ENCODE peak calls at places on chromosomes 16 and 17, in seven cellular contexts. One of them, this sample, is unnamed.

GRCh38 chr16:86321491-86321890 is 188.8 kb upstream of the FOXF1 start:
- DNase-seq in adipocyte: no peak
- DNase-seq in aorta: peak; percentile 58
- DNase-seq in lung: no peak
- DNase-seq in mammary epithelial cell: no peak
- DNase-seq in psoas muscle: no peak
- DNase-seq in AG04450: no peak
- DNase-seq in this sample: no peak

GRCh38 chr17:34246436-34246835 is 8.6 kb upstream of the CCL2 start:
- DNase-seq in adipocyte: no peak
- DNase-seq in aorta: no peak
- DNase-seq in lung: no peak
- DNase-seq in mammary epithelial cell: no peak
- DNase-seq in psoas muscle: no peak
- DNase-seq in AG04450: no peak
- DNase-seq in this sample: no peak

GRCh38 chr16:11497329-11497805 is 89.4 kb downstream of the LITAF start:
- DNase-seq in adipocyte: peak; percentile 91
- DNase-seq in aorta: peak; percentile 98
- DNase-seq in lung: peak; percentile 83
- DNase-seq in mammary epithelial cell: peak; percentile 96
- DNase-seq in psoas muscle: peak; percentile 96
- DNase-seq in AG04450: no peak
- DNase-seq in this sample: peak; percentile 86

GRCh38 chr16:81008151-81008789 is 1.3 kb downstream of the CENPN start:
- DNase-seq in adipocyte: no peak
- DNase-seq in aorta: no peak
- DNase-seq in lung: no peak
- DNase-seq in mammary epithelial cell: no peak
- DNase-seq in psoas muscle: no peak
- DNase-seq in AG04450: no peak
- DNase-seq in this sample: no peak

GRCh38 chr16:79658301-79659001 is 57.9 kb upstream of the MAF start:
- DNase-seq in adipocyte: peak; percentile 16
- DNase-seq in aorta: no peak
- DNase-seq in lung: no peak
- DNase-seq in mammary epithelial cell: peak; percentile 97
- DNase-seq in psoas muscle: no peak
- DNase-seq in AG04450: peak; percentile 26
- DNase-seq in this sample: no peak

GRCh38 chr16:4653981-4654380 is 29.4 kb downstream of the MGRN1 start:
- DNase-seq in adipocyte: no peak
- DNase-seq in aorta: no peak
- DNase-seq in lung: peak; percentile 91
- DNase-seq in mammary epithelial cell: no peak
- DNase-seq in psoas muscle: no peak
- DNase-seq in AG04450: no peak
- DNase-seq in this sample: no peak

GRCh38 chr17:38719284-38719942 is 10.7 kb upstream of the CISD3 start:
- DNase-seq in adipocyte: no peak
- DNase-seq in aorta: no peak
- DNase-seq in lung: no peak
- DNase-seq in mammary epithelial cell: no peak
- DNase-seq in psoas muscle: no peak
- DNase-seq in AG04450: no peak
- DNase-seq in this sample: peak; percentile 89

GRCh38 chr17:1077536-1078061 is 80.7 kb downstream of the TIMM22 start:
- DNase-seq in adipocyte: no peak
- DNase-seq in aorta: peak; percentile 26
- DNase-seq in lung: no peak
- DNase-seq in mammary epithelial cell: no peak
- DNase-seq in psoas muscle: peak; percentile 38
- DNase-seq in AG04450: no peak
- DNase-seq in this sample: no peak

GRCh38 chr16:85621698-85622433 is 8.7 kb downstream of the GSE1 start:
- DNase-seq in adipocyte: no peak
- DNase-seq in aorta: no peak
- DNase-seq in lung: no peak
- DNase-seq in mammary epithelial cell: no peak
- DNase-seq in psoas muscle: no peak
- DNase-seq in AG04450: no peak
- DNase-seq in this sample: no peak

GRCh38 chr17:78127240-78127887 is 1.2 kb downstream of the TMC6 start:
- DNase-seq in adipocyte: no peak
- DNase-seq in aorta: peak; percentile 82
- DNase-seq in lung: peak; percentile 75
- DNase-seq in mammary epithelial cell: no peak
- DNase-seq in psoas muscle: peak; percentile 82
- DNase-seq in AG04450: no peak
- DNase-seq in this sample: peak; percentile 77

GRCh38 chr17:48998557-48999440 is 1.6 kb downstream of the IGF2BP1 start:
- DNase-seq in adipocyte: peak; percentile 64
- DNase-seq in aorta: no peak
- DNase-seq in lung: no peak
- DNase-seq in mammary epithelial cell: no peak
- DNase-seq in psoas muscle: no peak
- DNase-seq in AG04450: no peak
- DNase-seq in this sample: no peak

GRCh38 chr17:82795615-82796014 is 43.8 kb downstream of the TBCD start:
- DNase-seq in adipocyte: no peak
- DNase-seq in aorta: peak; percentile 70
- DNase-seq in lung: peak; percentile 57
- DNase-seq in mammary epithelial cell: no peak
- DNase-seq in psoas muscle: no peak
- DNase-seq in AG04450: no peak
- DNase-seq in this sample: no peak

GRCh38 chr17:57913576-57914273 is 41.5 kb downstream of the CUEDC1 start:
- DNase-seq in adipocyte: no peak
- DNase-seq in aorta: no peak
- DNase-seq in lung: no peak
- DNase-seq in mammary epithelial cell: no peak
- DNase-seq in psoas muscle: no peak
- DNase-seq in AG04450: no peak
- DNase-seq in this sample: no peak

GRCh38 chr17:33667052-33667509 is 374.0 kb upstream of the ASIC2 start:
- DNase-seq in adipocyte: no peak
- DNase-seq in aorta: no peak
- DNase-seq in lung: no peak
- DNase-seq in mammary epithelial cell: no peak
- DNase-seq in psoas muscle: no peak
- DNase-seq in AG04450: no peak
- DNase-seq in this sample: no peak

GRCh38 chr16:1674306-1674705 is 3.8 kb upstream of the JPT2 start:
- DNase-seq in adipocyte: no peak
- DNase-seq in aorta: no peak
- DNase-seq in lung: no peak
- DNase-seq in mammary epithelial cell: no peak
- DNase-seq in psoas muscle: no peak
- DNase-seq in AG04450: no peak
- DNase-seq in this sample: no peak

GRCh38 chr17:77873518-77874302 is 84.8 kb upstream of the TNRC6C start:
- DNase-seq in adipocyte: no peak
- DNase-seq in aorta: peak; percentile 54
- DNase-seq in lung: no peak
- DNase-seq in mammary epithelial cell: no peak
- DNase-seq in psoas muscle: no peak
- DNase-seq in AG04450: no peak
- DNase-seq in this sample: no peak

GRCh38 chr16:24975428-24975889 is 39.7 kb downstream of the ARHGAP17 start:
- DNase-seq in adipocyte: peak; percentile 65
- DNase-seq in aorta: no peak
- DNase-seq in lung: no peak
- DNase-seq in mammary epithelial cell: peak; percentile 70
- DNase-seq in psoas muscle: no peak
- DNase-seq in AG04450: no peak
- DNase-seq in this sample: no peak

GRCh38 chr16:68656771-68657170 is 11.7 kb downstream of the CDH3 start:
- DNase-seq in adipocyte: no peak
- DNase-seq in aorta: no peak
- DNase-seq in lung: no peak
- DNase-seq in mammary epithelial cell: no peak
- DNase-seq in psoas muscle: no peak
- DNase-seq in AG04450: no peak
- DNase-seq in this sample: peak; percentile 43

GRCh38 chr16:3192476-3193019 is 4.5 kb downstream of the OR1F1 start:
- DNase-seq in adipocyte: no peak
- DNase-seq in aorta: no peak
- DNase-seq in lung: no peak
- DNase-seq in mammary epithelial cell: no peak
- DNase-seq in psoas muscle: no peak
- DNase-seq in AG04450: no peak
- DNase-seq in this sample: peak; percentile 67

GRCh38 chr16:3190949-3191353 is 2.9 kb downstream of the OR1F1 start:
- DNase-seq in adipocyte: no peak
- DNase-seq in aorta: no peak
- DNase-seq in lung: no peak
- DNase-seq in mammary epithelial cell: no peak
- DNase-seq in psoas muscle: no peak
- DNase-seq in AG04450: no peak
- DNase-seq in this sample: no peak

GRCh38 chr16:3194792-3195191 is 6.8 kb downstream of the OR1F1 start:
- DNase-seq in adipocyte: no peak
- DNase-seq in aorta: no peak
- DNase-seq in lung: no peak
- DNase-seq in mammary epithelial cell: no peak
- DNase-seq in psoas muscle: no peak
- DNase-seq in AG04450: no peak
- DNase-seq in this sample: peak; percentile 43

GRCh38 chr16:3195975-3196374 is 8.0 kb downstream of the OR1F1 start:
- DNase-seq in adipocyte: no peak
- DNase-seq in aorta: no peak
- DNase-seq in lung: no peak
- DNase-seq in mammary epithelial cell: no peak
- DNase-seq in psoas muscle: no peak
- DNase-seq in AG04450: no peak
- DNase-seq in this sample: peak; percentile 43

DNA sequence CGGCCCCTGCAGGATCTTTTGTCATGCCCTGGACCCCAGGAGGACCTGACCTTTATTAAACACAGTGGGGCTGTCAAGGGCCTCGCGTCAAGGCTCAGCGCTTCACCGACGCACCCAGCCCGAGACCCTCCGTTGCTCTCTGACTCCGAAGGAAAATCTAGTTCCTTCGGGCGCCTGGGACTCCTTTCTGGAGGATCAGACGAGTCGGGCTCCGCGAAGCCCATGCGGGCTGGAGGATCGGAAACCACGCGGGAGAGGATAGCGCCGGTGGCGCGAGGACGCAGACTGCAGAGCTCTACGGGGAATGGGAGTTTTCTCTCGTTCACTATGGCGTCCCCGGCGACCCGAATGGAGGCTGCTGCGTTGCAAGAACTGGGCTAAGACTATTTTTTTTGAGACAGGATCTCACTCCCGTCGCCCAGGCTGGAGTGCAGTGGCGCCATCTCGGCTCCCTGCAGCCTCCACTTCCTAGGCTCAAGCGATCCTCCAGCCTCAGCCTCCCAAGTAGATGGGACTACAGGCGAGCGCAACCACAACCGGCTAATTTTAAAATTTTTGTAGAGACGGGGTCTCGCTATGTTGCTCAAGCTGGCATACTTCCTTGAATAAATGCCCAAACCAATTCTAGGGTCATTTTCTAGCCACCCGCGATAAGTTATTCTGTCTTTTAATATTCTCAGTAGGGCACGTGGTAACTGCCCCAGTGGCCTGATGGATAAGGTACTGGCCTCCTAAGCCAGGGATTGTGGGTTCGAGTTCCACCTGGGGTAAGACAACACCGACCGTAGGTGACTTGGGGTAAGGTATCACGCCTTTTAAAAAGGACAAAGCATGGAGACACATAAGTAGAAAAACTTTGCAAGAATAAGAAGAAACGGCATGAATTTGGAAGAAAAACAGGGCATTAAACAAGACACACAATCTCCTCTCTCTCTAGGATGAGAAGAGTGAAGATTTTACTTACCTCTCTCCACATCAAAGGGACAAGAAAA is 5.5 kb downstream of the OR1F1 start:
- DNase-seq in adipocyte: no peak
- DNase-seq in aorta: no peak
- DNase-seq in lung: no peak
- DNase-seq in mammary epithelial cell: peak; percentile 41
- DNase-seq in psoas muscle: no peak
- DNase-seq in AG04450: no peak
- DNase-seq in this sample: peak; percentile 55
- H3K27me3 ChIP-seq in adipocyte: peaks cover 16% of the 10 kb centered on the region
- H3K27me3 ChIP-seq in aorta: no peaks in the 10 kb centered on the region
- H3K27me3 ChIP-seq in lung: peaks cover 6% of the 10 kb centered on the region
- H3K27me3 ChIP-seq in mammary epithelial cell: peaks cover 3% of the 10 kb centered on the region
- H3K27me3 ChIP-seq in psoas muscle: peaks cover 85% of the 10 kb centered on the region
- H3K27me3 ChIP-seq in AG04450: peaks cover 18% of the 10 kb centered on the region
- H3K27me3 ChIP-seq in this sample: peaks cover 18% of the 10 kb centered on the region

DNA sequence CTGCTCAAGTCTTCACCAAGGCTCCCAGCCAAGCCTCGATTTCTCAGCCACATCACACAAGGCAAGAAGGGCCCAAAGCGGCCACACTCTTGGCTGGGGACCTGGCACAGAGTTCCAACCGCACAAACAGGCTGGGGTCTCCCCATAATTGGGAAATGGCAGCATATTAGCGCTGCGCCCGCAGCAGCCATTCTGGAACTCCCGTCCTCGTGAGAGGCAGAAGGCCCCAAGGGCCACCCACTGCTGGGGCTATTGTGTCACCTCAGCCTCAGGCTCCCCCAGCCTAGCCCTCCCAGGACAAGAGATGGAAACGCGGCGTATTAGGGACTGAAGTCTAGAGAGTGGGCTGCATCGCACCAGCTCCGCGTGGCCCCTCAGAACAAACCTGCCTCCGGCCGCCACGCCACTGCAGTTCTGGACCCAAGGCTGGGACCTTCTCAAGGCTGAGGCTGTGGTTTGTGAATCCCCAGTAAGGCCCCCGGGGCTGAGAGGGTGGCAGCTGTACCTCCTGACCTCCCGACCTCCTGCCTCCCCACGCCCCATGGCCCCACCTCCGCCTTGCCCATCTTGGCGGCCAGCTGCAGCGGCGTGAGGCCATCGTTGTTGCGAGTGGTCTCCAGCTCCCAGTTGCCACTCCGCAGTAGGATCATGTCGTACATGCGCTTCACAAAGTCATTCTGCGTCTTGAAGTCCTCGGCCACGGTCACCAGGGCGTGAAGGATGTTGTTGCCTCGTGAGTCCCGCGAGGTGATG is 25.3 kb downstream of the TRPV3 start:
- DNase-seq in adipocyte: no peak
- DNase-seq in aorta: peak; percentile 72
- DNase-seq in lung: no peak
- DNase-seq in mammary epithelial cell: no peak
- DNase-seq in psoas muscle: no peak
- DNase-seq in AG04450: no peak
- DNase-seq in this sample: peak; percentile 38
- H3K27me3 ChIP-seq in adipocyte: no peaks in the 10 kb centered on the region
- H3K27me3 ChIP-seq in aorta: no peaks in the 10 kb centered on the region
- H3K27me3 ChIP-seq in lung: no peaks in the 10 kb centered on the region
- H3K27me3 ChIP-seq in mammary epithelial cell: no peaks in the 10 kb centered on the region
- H3K27me3 ChIP-seq in psoas muscle: no peaks in the 10 kb centered on the region
- H3K27me3 ChIP-seq in AG04450: peaks cover 6% of the 10 kb centered on the region
- H3K27me3 ChIP-seq in this sample: no peaks in the 10 kb centered on the region

GRCh38 chr16:22337045-22337444 is 37.4 kb downstream of the CDR2 start:
- DNase-seq in adipocyte: no peak
- DNase-seq in aorta: no peak
- DNase-seq in lung: no peak
- DNase-seq in mammary epithelial cell: no peak
- DNase-seq in psoas muscle: no peak
- DNase-seq in AG04450: no peak
- DNase-seq in this sample: no peak
- H3K27me3 ChIP-seq in adipocyte: no peaks in the 10 kb centered on the region
- H3K27me3 ChIP-seq in aorta: no peaks in the 10 kb centered on the region
- H3K27me3 ChIP-seq in lung: no peaks in the 10 kb centered on the region
- H3K27me3 ChIP-seq in mammary epithelial cell: no peaks in the 10 kb centered on the region
- H3K27me3 ChIP-seq in psoas muscle: no peaks in the 10 kb centered on the region
- H3K27me3 ChIP-seq in AG04450: no peaks in the 10 kb centered on the region
- H3K27me3 ChIP-seq in this sample: no peaks in the 10 kb centered on the region

GRCh38 chr17:10094806-10095205 is 103.6 kb downstream of the GAS7 start:
- DNase-seq in adipocyte: no peak
- DNase-seq in aorta: no peak
- DNase-seq in lung: no peak
- DNase-seq in mammary epithelial cell: no peak
- DNase-seq in psoas muscle: no peak
- DNase-seq in AG04450: no peak
- DNase-seq in this sample: no peak
- H3K27me3 ChIP-seq in adipocyte: no peaks in the 10 kb centered on the region
- H3K27me3 ChIP-seq in aorta: no peaks in the 10 kb centered on the region
- H3K27me3 ChIP-seq in lung: no peaks in the 10 kb centered on the region
- H3K27me3 ChIP-seq in mammary epithelial cell: no peaks in the 10 kb centered on the region
- H3K27me3 ChIP-seq in psoas muscle: no peaks in the 10 kb centered on the region
- H3K27me3 ChIP-seq in AG04450: no peaks in the 10 kb centered on the region
- H3K27me3 ChIP-seq in this sample: no peaks in the 10 kb centered on the region

This sample was measured in H7.